ENCODE peak calls at places on chromosomes 16 and 17, in four cellular contexts. Y is AG08396, K is GM19239, V is HuH-7. P is an unnamed sample.

GRCh38 chr17:38981640-38982039 is 14.4 kb upstream of the FBXO47 start:
- DNase-seq in Y (no peak), K (no peak), V (no peak), P (no peak)

GRCh38 chr17:2468270-2468669 is 43.4 kb downstream of the METTL16 start:
- DNase-seq in Y (peak; percentile 58), K (no peak), V (no peak), P (no peak)

GRCh38 chr16:28526201-28527099 is 12.3 kb downstream of the NUPR1 start:
- DNase-seq in Y (no peak), V (peak; percentile 55), K (no peak), P (no peak)

GRCh38 chr17:394718-395095 is 42.1 kb upstream of the RPH3AL start:
- DNase-seq in Y (no peak), V (no peak), K (no peak), P (no peak)

GRCh38 chr17:80477647-80478478 is 1.5 kb upstream of the NPTX1 start:
- DNase-seq in Y (peak; percentile 89), K (no peak), V (peak; percentile 88), P (no peak)

GRCh38 chr17:81258292-81258691 is 19.2 kb downstream of the NDUFAF8 start:
- DNase-seq in Y (no peak), K (no peak), V (no peak), P (no peak)

GRCh38 chr16:31105677-31106213 is 2.4 kb upstream of the BCKDK start:
- DNase-seq in V (peak; percentile 82), K (peak; percentile 94), Y (peak; percentile 86), P (peak; percentile 84)

GRCh38 chr16:1551166-1551565 is 17.7 kb downstream of the TMEM204 start:
- DNase-seq in K (no peak), Y (no peak), V (no peak), P (no peak)

GRCh38 chr17:47280072-47280811 is 26.6 kb downstream of the ITGB3 start:
- DNase-seq in V (no peak), Y (no peak), K (no peak), P (peak; percentile 32)

GRCh38 chr16:85188822-85189672 is 76.8 kb upstream of the CIBAR2 start:
- DNase-seq in Y (no peak), K (no peak), V (no peak), P (no peak)

GRCh38 chr16:57672824-57673223 is 4.7 kb downstream of the ADGRG3 start:
- DNase-seq in V (no peak), Y (no peak), K (no peak), P (no peak)

GRCh38 chr16:3691778-3692177 is 25.5 kb downstream of the TRAP1 start:
- DNase-seq in K (no peak), V (no peak), Y (no peak), P (no peak)

GRCh38 chr16:2039286-2040030 is 8.2 kb downstream of the NTHL1 start:
- DNase-seq in V (peak; percentile 72), Y (peak; percentile 90), K (no peak), P (no peak)

GRCh38 chr17:15398736-15399331 is 57.4 kb upstream of the TEKT3 start:
- DNase-seq in V (no peak), Y (peak; percentile 62), K (no peak), P (peak; percentile 42)

GRCh38 chr17:81422776-81423697 is 27.8 kb downstream of the BAHCC1 start:
- DNase-seq in V (no peak), Y (peak; percentile 96), K (no peak), P (peak; percentile 94)

GRCh38 chr16:72068930-72069329 is 5.9 kb downstream of the HPR start:
- DNase-seq in K (no peak), V (no peak), Y (no peak), P (no peak)

GRCh38 chr16:48383877-48384304 is 1.3 kb downstream of the SIAH1 start:
- DNase-seq in Y (no peak), V (no peak), K (no peak), P (no peak)

GRCh38 chr17:75490173-75490743 is 25.1 kb downstream of the CASKIN2 start:
- DNase-seq in V (no peak), Y (no peak), K (no peak), P (no peak)

GRCh38 chr17:41542357-41542756 is 14.2 kb upstream of the KRT19 start:
- DNase-seq in K (no peak), V (no peak), Y (no peak), P (no peak)

GRCh38 chr17:49747632-49748031 is 16.3 kb downstream of the FAM117A start:
- DNase-seq in V (no peak), Y (no peak), K (no peak), P (no peak)

GRCh38 chr16:84810518-84811273 is 9.1 kb upstream of the CRISPLD2 start:
- DNase-seq in K (peak; percentile 44), V (no peak), Y (peak; percentile 49), P (no peak)

GRCh38 chr17:80870401-80870800 is 121.2 kb upstream of the CHMP6 start:
- DNase-seq in K (no peak), Y (no peak), V (no peak), P (no peak)

GRCh38 chr16:58197314-58198012 is 443 bp downstream of the CSNK2A2 start:
- DNase-seq in K (peak; percentile 24), Y (peak; percentile 35), V (no peak), P (no peak)

GRCh38 chr17:77540975-77541374 is 400.2 kb downstream of the SEC14L1 start:
- DNase-seq in V (no peak), K (no peak), Y (no peak), P (no peak)

GRCh38 chr17:43324205-43324893 is 74.4 kb upstream of the ARL4D start:
- DNase-seq in K (no peak), Y (no peak), V (no peak), P (no peak)

GRCh38 chr16:20385844-20386832 is 18.4 kb downstream of the PDILT start:
- DNase-seq in V (peak; percentile 57), K (peak; percentile 29), Y (peak; percentile 65), P (peak; percentile 28)

GRCh38 chr16:82738699-82739098 is 111.9 kb downstream of the CDH13 start:
- DNase-seq in K (no peak), V (no peak), Y (no peak), P (no peak)

GRCh38 chr16:52466998-52467397 is 79.9 kb downstream of the TOX3 start:
- DNase-seq in K (no peak), V (no peak), Y (no peak), P (no peak)

GRCh38 chr16:85515830-85516397 is 97.2 kb upstream of the GSE1 start:
- DNase-seq in V (peak; percentile 80), Y (no peak), K (no peak), P (no peak)

GRCh38 chr17:65547253-65547670 is 14.2 kb downstream of the AXIN2 start:
- DNase-seq in Y (no peak), V (peak; percentile 28), K (no peak), P (no peak)

GRCh38 chr16:81494434-81494806 is 49.8 kb downstream of the CMIP start:
- DNase-seq in V (no peak), K (no peak), Y (no peak), P (no peak)

GRCh38 chr16:65876624-65877023 is 489.9 kb upstream of the CDH5 start:
- DNase-seq in K (no peak), Y (no peak), V (no peak), P (no peak)

GRCh38 chr17:56679148-56679766 is 85.8 kb downstream of the NOG start:
- DNase-seq in K (no peak), V (peak; percentile 57), Y (peak; percentile 45), P (peak; percentile 32)

GRCh38 chr16:4290236-4290830 is 17.5 kb upstream of the TFAP4 start:
- DNase-seq in Y (no peak), V (no peak), K (no peak), P (no peak)

GRCh38 chr17:45172541-45173286 is 11.0 kb downstream of the HEXIM2 start:
- DNase-seq in K (peak; percentile 46), V (no peak), Y (peak; percentile 68), P (peak; percentile 88)

GRCh38 chr17:80893604-80894438 is 97.8 kb upstream of the CHMP6 start:
- DNase-seq in Y (no peak), V (no peak), K (no peak), P (no peak)